ENCODE peak calls at places on chromosomes 4 and X, in seven cellular contexts. One of them, this sample, is unnamed. For H3K27me3 and H3K36me3, the result is how much of the 10 kb centered on the place peaks cover.

GRCh38 chr4:336099-336892 is 1.3 kb upstream of the ZNF141 start:
- DNase-seq in keratinocyte: no peak
- DNase-seq in adrenal gland: peak
- DNase-seq in heart right ventricle: peak
- DNase-seq in mesenchymal stem cell: peak
- DNase-seq in H7: peak
- DNase-seq in suprapubic skin: no peak
- DNase-seq in this sample: no peak

GRCh38 chr4:144176476-144176875 is 36.0 kb upstream of the GYPA start:
- DNase-seq in keratinocyte: no peak
- DNase-seq in adrenal gland: no peak
- DNase-seq in heart right ventricle: no peak
- DNase-seq in mesenchymal stem cell: no peak
- DNase-seq in H7: no peak
- DNase-seq in suprapubic skin: no peak
- DNase-seq in this sample: no peak

GRCh38 chr4:6235901-6236625 is 33.6 kb upstream of the WFS1 start:
- DNase-seq in keratinocyte: no peak
- DNase-seq in adrenal gland: no peak
- DNase-seq in heart right ventricle: no peak
- DNase-seq in mesenchymal stem cell: no peak
- DNase-seq in H7: no peak
- DNase-seq in suprapubic skin: peak
- DNase-seq in this sample: no peak

GRCh38 chrX:110021180-110022022 is 18.5 kb downstream of the TMEM164 start:
- DNase-seq in keratinocyte: no peak
- DNase-seq in adrenal gland: no peak
- DNase-seq in heart right ventricle: no peak
- DNase-seq in mesenchymal stem cell: peak
- DNase-seq in H7: no peak
- DNase-seq in suprapubic skin: no peak
- DNase-seq in this sample: no peak

GRCh38 chrX:6024204-6024603 is 204.5 kb downstream of the NLGN4X start:
- DNase-seq in keratinocyte: peak
- DNase-seq in adrenal gland: no peak
- DNase-seq in heart right ventricle: no peak
- DNase-seq in mesenchymal stem cell: peak
- DNase-seq in H7: no peak
- DNase-seq in suprapubic skin: no peak
- DNase-seq in this sample: no peak

GRCh38 chr4:174119051-174119450 is 164.4 kb downstream of the FBXO8 start:
- DNase-seq in keratinocyte: no peak
- DNase-seq in adrenal gland: no peak
- DNase-seq in heart right ventricle: no peak
- DNase-seq in mesenchymal stem cell: peak
- DNase-seq in H7: no peak
- DNase-seq in suprapubic skin: no peak
- DNase-seq in this sample: no peak

GRCh38 chr4:2277956-2278355 is 16.0 kb upstream of the MXD4 start:
- DNase-seq in keratinocyte: no peak
- DNase-seq in adrenal gland: no peak
- DNase-seq in heart right ventricle: no peak
- DNase-seq in mesenchymal stem cell: no peak
- DNase-seq in H7: no peak
- DNase-seq in suprapubic skin: no peak
- DNase-seq in this sample: no peak

GRCh38 chrX:103148075-103148474 is 55.1 kb upstream of the NXF3 start:
- DNase-seq in keratinocyte: no peak
- DNase-seq in adrenal gland: no peak
- DNase-seq in heart right ventricle: no peak
- DNase-seq in mesenchymal stem cell: no peak
- DNase-seq in H7: no peak
- DNase-seq in suprapubic skin: no peak
- DNase-seq in this sample: no peak

GRCh38 chr4:131302108-131302507 is 1847.0 kb upstream of the PCDH10 start:
- DNase-seq in keratinocyte: no peak
- DNase-seq in adrenal gland: no peak
- DNase-seq in heart right ventricle: no peak
- DNase-seq in mesenchymal stem cell: no peak
- DNase-seq in H7: peak
- DNase-seq in suprapubic skin: no peak
- DNase-seq in this sample: no peak

GRCh38 chr4:2322801-2323200 is 60.9 kb upstream of the MXD4 start:
- DNase-seq in keratinocyte: no peak
- DNase-seq in adrenal gland: no peak
- DNase-seq in heart right ventricle: no peak
- DNase-seq in mesenchymal stem cell: no peak
- DNase-seq in H7: no peak
- DNase-seq in suprapubic skin: peak
- DNase-seq in this sample: no peak

GRCh38 chrX:92270936-92271655 is 491.9 kb downstream of the PCDH11X start:
- DNase-seq in keratinocyte: no peak
- DNase-seq in adrenal gland: no peak
- DNase-seq in heart right ventricle: no peak
- DNase-seq in mesenchymal stem cell: no peak
- DNase-seq in H7: peak
- DNase-seq in suprapubic skin: no peak
- DNase-seq in this sample: no peak
- H3K27me3 ChIP-seq in keratinocyte: under half
- H3K27me3 ChIP-seq in adrenal gland: under half
- H3K27me3 ChIP-seq in heart right ventricle: under half
- H3K27me3 ChIP-seq in mesenchymal stem cell: under half
- H3K27me3 ChIP-seq in H7: under half
- H3K27me3 ChIP-seq in suprapubic skin: under half
- H3K27me3 ChIP-seq in this sample: under half

GRCh38 chr4:39750216-39750615 is 52.3 kb downstream of the UBE2K start:
- DNase-seq in keratinocyte: no peak
- DNase-seq in adrenal gland: no peak
- DNase-seq in heart right ventricle: no peak
- DNase-seq in mesenchymal stem cell: no peak
- DNase-seq in H7: no peak
- DNase-seq in suprapubic skin: no peak
- DNase-seq in this sample: no peak

GRCh38 chr4:39754309-39754708 is 56.4 kb downstream of the UBE2K start:
- DNase-seq in keratinocyte: no peak
- DNase-seq in adrenal gland: no peak
- DNase-seq in heart right ventricle: no peak
- DNase-seq in mesenchymal stem cell: no peak
- DNase-seq in H7: no peak
- DNase-seq in suprapubic skin: no peak
- DNase-seq in this sample: peak

GRCh38 chr4:39758176-39758575 is 60.2 kb downstream of the UBE2K start:
- DNase-seq in keratinocyte: no peak
- DNase-seq in adrenal gland: no peak
- DNase-seq in heart right ventricle: no peak
- DNase-seq in mesenchymal stem cell: no peak
- DNase-seq in H7: no peak
- DNase-seq in suprapubic skin: no peak
- DNase-seq in this sample: no peak

GRCh38 chr4:39759569-39759968 is 61.6 kb downstream of the UBE2K start:
- DNase-seq in keratinocyte: no peak
- DNase-seq in adrenal gland: no peak
- DNase-seq in heart right ventricle: no peak
- DNase-seq in mesenchymal stem cell: no peak
- DNase-seq in H7: no peak
- DNase-seq in suprapubic skin: no peak
- DNase-seq in this sample: no peak

GRCh38 chr4:39756159-39756558 is 58.2 kb downstream of the UBE2K start:
- DNase-seq in keratinocyte: no peak
- DNase-seq in adrenal gland: no peak
- DNase-seq in heart right ventricle: no peak
- DNase-seq in mesenchymal stem cell: no peak
- DNase-seq in H7: no peak
- DNase-seq in suprapubic skin: no peak
- DNase-seq in this sample: no peak
- H3K36me3 ChIP-seq in keratinocyte: under half
- H3K36me3 ChIP-seq in adrenal gland: under half
- H3K36me3 ChIP-seq in heart right ventricle: half or more
- H3K36me3 ChIP-seq in mesenchymal stem cell: half or more
- H3K36me3 ChIP-seq in H7: under half
- H3K36me3 ChIP-seq in suprapubic skin: under half
- H3K36me3 ChIP-seq in this sample: under half

GRCh38 chr4:88802585-88803285 is 105.1 kb upstream of the NAP1L5 start:
- DNase-seq in keratinocyte: no peak
- DNase-seq in adrenal gland: no peak
- DNase-seq in heart right ventricle: no peak
- DNase-seq in mesenchymal stem cell: peak
- DNase-seq in H7: no peak
- DNase-seq in suprapubic skin: no peak
- DNase-seq in this sample: no peak
- H3K27me3 ChIP-seq in keratinocyte: under half
- H3K27me3 ChIP-seq in adrenal gland: under half
- H3K27me3 ChIP-seq in heart right ventricle: under half
- H3K27me3 ChIP-seq in mesenchymal stem cell: under half
- H3K27me3 ChIP-seq in H7: under half
- H3K27me3 ChIP-seq in suprapubic skin: under half
- H3K27me3 ChIP-seq in this sample: under half

GRCh38 chr4:13597141-13597540 is 30.4 kb downstream of the BOD1L1 start:
- DNase-seq in keratinocyte: no peak
- DNase-seq in adrenal gland: no peak
- DNase-seq in heart right ventricle: no peak
- DNase-seq in mesenchymal stem cell: no peak
- DNase-seq in H7: no peak
- DNase-seq in suprapubic skin: no peak
- DNase-seq in this sample: no peak
- H3K36me3 ChIP-seq in keratinocyte: under half
- H3K36me3 ChIP-seq in adrenal gland: under half
- H3K36me3 ChIP-seq in heart right ventricle: half or more
- H3K36me3 ChIP-seq in mesenchymal stem cell: half or more
- H3K36me3 ChIP-seq in H7: under half
- H3K36me3 ChIP-seq in suprapubic skin: half or more
- H3K36me3 ChIP-seq in this sample: under half

GRCh38 chr4:110619401-110620247 is 3.3 kb downstream of the PITX2 start:
- DNase-seq in keratinocyte: no peak
- DNase-seq in adrenal gland: no peak
- DNase-seq in heart right ventricle: no peak
- DNase-seq in mesenchymal stem cell: peak
- DNase-seq in H7: peak
- DNase-seq in suprapubic skin: no peak
- DNase-seq in this sample: no peak

GRCh38 chr4:110621839-110622751 is 782 bp downstream of the PITX2 start:
- DNase-seq in keratinocyte: no peak
- DNase-seq in adrenal gland: no peak
- DNase-seq in heart right ventricle: no peak
- DNase-seq in mesenchymal stem cell: peak
- DNase-seq in H7: peak
- DNase-seq in suprapubic skin: no peak
- DNase-seq in this sample: no peak

GRCh38 chr4:110620352-110621327 is 2.2 kb downstream of the PITX2 start:
- DNase-seq in keratinocyte: no peak
- DNase-seq in adrenal gland: no peak
- DNase-seq in heart right ventricle: no peak
- DNase-seq in mesenchymal stem cell: peak
- DNase-seq in H7: peak
- DNase-seq in suprapubic skin: no peak
- DNase-seq in this sample: no peak

GRCh38 chr4:110622841-110623709 is at the start of gene PITX2:
- DNase-seq in keratinocyte: peak
- DNase-seq in adrenal gland: peak
- DNase-seq in heart right ventricle: peak
- DNase-seq in mesenchymal stem cell: peak
- DNase-seq in H7: peak
- DNase-seq in suprapubic skin: peak
- DNase-seq in this sample: no peak

DNA sequence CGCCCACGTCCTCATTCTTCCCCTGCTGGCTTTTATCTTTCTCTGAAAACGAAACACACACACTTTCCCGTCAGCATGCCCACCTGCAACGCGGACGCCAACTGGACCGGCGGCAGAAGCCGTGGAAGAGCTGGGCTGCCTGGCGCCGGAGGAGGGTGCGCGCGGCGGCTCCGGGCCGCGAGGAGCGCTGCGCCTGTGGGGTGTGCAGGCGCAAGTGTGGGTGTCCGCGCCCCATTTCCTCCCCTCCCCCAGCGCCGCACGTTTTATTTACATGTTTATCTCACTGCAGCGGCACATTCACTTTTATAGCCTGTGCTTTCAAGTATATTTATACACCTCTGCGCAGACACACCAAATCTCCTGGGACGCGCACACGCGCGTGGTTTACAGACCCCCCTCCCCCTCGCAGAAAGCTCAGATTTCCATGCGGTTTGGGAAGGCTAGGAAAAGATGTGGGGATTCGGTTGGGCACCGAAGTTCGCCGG is 1.5 kb downstream of the PITX2 start:
- DNase-seq in keratinocyte: no peak
- DNase-seq in adrenal gland: no peak
- DNase-seq in heart right ventricle: no peak
- DNase-seq in mesenchymal stem cell: peak
- DNase-seq in H7: peak
- DNase-seq in suprapubic skin: no peak
- DNase-seq in this sample: no peak
- H3K27me3 ChIP-seq in keratinocyte: half or more
- H3K27me3 ChIP-seq in adrenal gland: half or more
- H3K27me3 ChIP-seq in heart right ventricle: half or more
- H3K27me3 ChIP-seq in mesenchymal stem cell: under half
- H3K27me3 ChIP-seq in H7: half or more
- H3K27me3 ChIP-seq in suprapubic skin: half or more
- H3K27me3 ChIP-seq in this sample: under half

GRCh38 chr4:39324897-39325613 is 41.1 kb downstream of the RFC1 start:
- DNase-seq in keratinocyte: no peak
- DNase-seq in adrenal gland: no peak
- DNase-seq in heart right ventricle: no peak
- DNase-seq in mesenchymal stem cell: no peak
- DNase-seq in H7: no peak
- DNase-seq in suprapubic skin: no peak
- DNase-seq in this sample: no peak

GRCh38 chr4:39323836-39324235 is 42.3 kb downstream of the RFC1 start:
- DNase-seq in keratinocyte: no peak
- DNase-seq in adrenal gland: no peak
- DNase-seq in heart right ventricle: no peak
- DNase-seq in mesenchymal stem cell: no peak
- DNase-seq in H7: no peak
- DNase-seq in suprapubic skin: no peak
- DNase-seq in this sample: no peak

GRCh38 chr4:39320381-39321115 is 45.6 kb downstream of the RFC1 start:
- DNase-seq in keratinocyte: no peak
- DNase-seq in adrenal gland: no peak
- DNase-seq in heart right ventricle: no peak
- DNase-seq in mesenchymal stem cell: peak
- DNase-seq in H7: no peak
- DNase-seq in suprapubic skin: no peak
- DNase-seq in this sample: no peak

GRCh38 chr4:39326468-39326960 is 39.6 kb downstream of the RFC1 start:
- DNase-seq in keratinocyte: no peak
- DNase-seq in adrenal gland: no peak
- DNase-seq in heart right ventricle: no peak
- DNase-seq in mesenchymal stem cell: no peak
- DNase-seq in H7: no peak
- DNase-seq in suprapubic skin: no peak
- DNase-seq in this sample: no peak

DNA sequence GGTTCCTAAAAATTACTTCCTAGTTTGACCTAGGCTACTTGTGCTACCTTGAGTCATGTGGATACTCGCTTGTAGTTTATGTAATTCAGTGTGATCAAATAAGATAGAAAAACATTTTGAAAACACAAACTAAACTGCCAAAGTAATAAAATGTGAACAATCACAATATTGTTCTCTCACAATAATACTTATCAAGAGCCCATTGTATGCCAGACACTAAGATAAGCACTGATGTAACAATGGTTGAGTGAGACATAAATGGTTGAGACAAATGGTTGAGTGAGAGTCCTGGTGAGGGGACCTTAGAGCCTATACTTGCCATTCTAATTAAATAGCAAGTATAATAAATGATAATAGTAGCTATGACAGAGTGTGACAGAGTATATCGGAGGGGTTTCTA is 41.7 kb downstream of the RFC1 start:
- DNase-seq in keratinocyte: no peak
- DNase-seq in adrenal gland: no peak
- DNase-seq in heart right ventricle: no peak
- DNase-seq in mesenchymal stem cell: no peak
- DNase-seq in H7: no peak
- DNase-seq in suprapubic skin: no peak
- DNase-seq in this sample: no peak
- H3K36me3 ChIP-seq in keratinocyte: under half
- H3K36me3 ChIP-seq in adrenal gland: under half
- H3K36me3 ChIP-seq in heart right ventricle: half or more
- H3K36me3 ChIP-seq in mesenchymal stem cell: under half
- H3K36me3 ChIP-seq in H7: under half
- H3K36me3 ChIP-seq in suprapubic skin: under half
- H3K36me3 ChIP-seq in this sample: half or more